ENCODE peak calls at places on chromosomes 13 and 19, in nine cellular contexts. F, A, V, G, S, U, O, N and H are unnamed samples.

GRCh38 chr13:40189885-40190655 is 476.4 kb downstream of the FOXO1 start:
- DNase-seq in F (no peak), N (peak), V (peak), G (no peak), U (no peak), A (no peak), S (no peak), O (no peak), H (no peak)

GRCh38 chr13:28574617-28575142 is 79.8 kb upstream of the FLT1 start:
- DNase-seq in V (no peak), S (no peak), A (peak), O (no peak), G (peak), F (no peak), N (no peak), U (no peak), H (no peak)

GRCh38 chr13:100334209-100334608 is 245.3 kb downstream of the PCCA start:
- DNase-seq in A (no peak), N (no peak), S (no peak), F (no peak), G (no peak), O (no peak), V (no peak), U (no peak), H (no peak)

GRCh38 chr13:39376088-39376487 is 226.9 kb downstream of the LHFPL6 start:
- DNase-seq in V (no peak), O (no peak), U (no peak), G (no peak), N (no peak), S (no peak), A (no peak), F (no peak), H (no peak)

GRCh38 chr19:21677696-21678418 is 89.5 kb downstream of the ZNF100 start:
- DNase-seq in F (no peak), U (no peak), G (no peak), O (no peak), N (no peak), V (peak), S (no peak), A (no peak), H (no peak)

GRCh38 chr19:45777395-45777961 is 4.8 kb downstream of the DMPK start:
- DNase-seq in N (no peak), O (no peak), G (no peak), A (no peak), S (no peak), U (no peak), V (peak), F (no peak), H (no peak)

GRCh38 chr19:5219551-5220304 is 120.9 kb downstream of the PTPRS start:
- DNase-seq in V (no peak), N (no peak), U (no peak), A (no peak), G (no peak), F (no peak), S (no peak), O (no peak), H (no peak)

GRCh38 chr13:65540064-65540635 is 1690.0 kb downstream of the PCDH9 start:
- DNase-seq in A (no peak), F (no peak), V (no peak), G (no peak), O (no peak), U (no peak), N (no peak), S (no peak), H (no peak)

GRCh38 chr13:99028890-99029289 is 51.0 kb upstream of the DOCK9 start:
- DNase-seq in G (no peak), F (no peak), S (peak), A (no peak), O (no peak), U (peak), V (no peak), N (no peak), H (no peak)

GRCh38 chr13:112029143-112029542 is 37.8 kb upstream of the SOX1 start:
- DNase-seq in V (no peak), N (no peak), G (no peak), A (no peak), F (no peak), O (no peak), S (no peak), U (no peak), H (no peak)

GRCh38 chr13:78657699-78658629 is 991 bp downstream of the OBI1 start:
- DNase-seq in V (no peak), G (no peak), N (peak), A (no peak), U (no peak), S (no peak), F (peak), O (no peak), H (no peak)

GRCh38 chr19:37551123-37551993 is 43.2 kb downstream of the ZNF571 start:
- DNase-seq in F (no peak), U (peak), A (no peak), V (peak), S (peak), O (no peak), N (peak), G (peak), H (no peak)

GRCh38 chr13:40026741-40027140 is 371.3 kb downstream of the COG6 start:
- DNase-seq in F (no peak), V (no peak), A (no peak), O (no peak), S (peak), G (peak), N (no peak), U (no peak), H (no peak)

GRCh38 chr13:26784704-26785639 is 24.4 kb upstream of the GPR12 start:
- DNase-seq in N (no peak), F (no peak), S (no peak), U (no peak), G (peak), V (no peak), A (no peak), O (no peak), H (no peak)

GRCh38 chr13:67048793-67049150 is 181.4 kb downstream of the PCDH9 start:
- DNase-seq in V (no peak), S (no peak), U (no peak), F (no peak), O (no peak), N (no peak), G (no peak), A (no peak), H (no peak)

GRCh38 chr13:43304945-43305344 is 281.6 kb downstream of the DNAJC15 start:
- DNase-seq in N (no peak), S (no peak), U (no peak), A (no peak), V (no peak), F (no peak), O (no peak), G (no peak), H (no peak)

GRCh38 chr19:40717880-40718773 is 1.2 kb downstream of the ITPKC start:
- DNase-seq in V (peak), U (no peak), N (peak), A (no peak), O (no peak), F (no peak), G (no peak), S (no peak), H (no peak)

GRCh38 chr13:28794370-28794769 is 25.8 kb upstream of the MTUS2 start:
- DNase-seq in N (no peak), G (no peak), U (no peak), S (no peak), A (no peak), F (peak), O (no peak), V (no peak), H (no peak)

GRCh38 chr13:49098198-49098597 is 121.9 kb upstream of the MLNR start:
- DNase-seq in F (no peak), V (peak), S (no peak), U (no peak), A (peak), N (peak), O (no peak), G (no peak), H (no peak)

GRCh38 chr13:30739646-30740642 is 4.6 kb downstream of the ALOX5AP start:
- DNase-seq in G (no peak), S (peak), O (peak), N (no peak), A (no peak), U (peak), V (no peak), F (no peak), H (no peak)

GRCh38 chr19:28898279-28898678 is 314.7 kb downstream of the UQCRFS1 start:
- DNase-seq in O (no peak), U (no peak), V (no peak), N (no peak), S (no peak), F (no peak), G (no peak), A (no peak), H (no peak)

GRCh38 chr19:33134571-33135041 is 2.7 kb downstream of the WDR88 start:
- DNase-seq in U (peak), F (no peak), S (peak), A (no peak), G (no peak), N (no peak), V (no peak), O (no peak), H (no peak)

GRCh38 chr19:4524808-4525562 is 6.7 kb upstream of the PLIN4 start:
- DNase-seq in S (peak), V (peak), A (peak), U (peak), N (no peak), O (peak), G (peak), F (peak), H (no peak)

GRCh38 chr13:106336663-106337062 is 198.8 kb downstream of the EFNB2 start:
- DNase-seq in O (no peak), V (no peak), N (no peak), U (no peak), F (no peak), A (no peak), G (no peak), S (no peak), H (no peak)

GRCh38 chr19:54521022-54521859 is 18.6 kb downstream of the LAIR2 start:
- DNase-seq in S (no peak), N (peak), G (peak), O (no peak), V (no peak), U (no peak), F (no peak), A (no peak), H (no peak)

GRCh38 chr19:17889609-17890214 is 18.0 kb downstream of the SLC5A5 start:
- DNase-seq in O (no peak), V (peak), G (no peak), U (no peak), N (no peak), F (no peak), S (no peak), A (no peak), H (no peak)

GRCh38 chr19:12932392-12933286 is 872 bp downstream of the FARSA start:
- DNase-seq in F (no peak), O (no peak), V (no peak), S (no peak), U (no peak), G (no peak), N (no peak), A (no peak), H (no peak)

GRCh38 chr19:10928563-10929401 is at the start of the genes TIMM29 and YIPF2:
- DNase-seq in N (peak), G (peak), U (peak), F (peak), V (peak), O (peak), S (peak), A (peak), H (peak)

GRCh38 chr13:107205318-107206112 is 637.6 kb upstream of the ARGLU1 start:
- DNase-seq in S (peak), G (peak), A (peak), V (peak), O (peak), U (peak), F (peak), N (peak), H (peak)

GRCh38 chr13:79990048-79990447 is 350.9 kb downstream of the SPRY2 start:
- DNase-seq in G (no peak), A (no peak), N (no peak), V (no peak), F (no peak), O (no peak), U (no peak), S (no peak), H (no peak)

GRCh38 chr13:31982540-31982939 is 49.0 kb upstream of the FRY start:
- DNase-seq in G (no peak), O (no peak), U (no peak), N (no peak), S (no peak), V (peak), F (peak), A (peak), H (peak)

GRCh38 chr19:7928741-7929701 is 3.1 kb upstream of the CTXN1 start:
- DNase-seq in O (peak), F (peak), A (no peak), N (no peak), S (peak), V (peak), U (peak), G (peak), H (no peak)